ENCODE peak calls at places on chromosomes 3 and 15, in five cellular contexts. N is stromal cell of bone marrow, W is iris pigment epithelial cell, X is foreskin fibroblast, H is HTR-8/SVneo. V is an unnamed sample.

GRCh38 chr15:57920916-57921315 is 144.6 kb downstream of the ALDH1A2 start:
- DNase-seq in N (peak; percentile 36), X (no peak), W (peak; percentile 8), H (no peak), V (peak; percentile 1)

GRCh38 chr3:11567516-11568467 is 75.9 kb downstream of the VGLL4 start:
- DNase-seq in H (peak; percentile 79), N (peak; percentile 83), W (peak; percentile 75), X (peak; percentile 92), V (peak; percentile 95)

GRCh38 chr15:94493176-94493575 is 261.8 kb downstream of the MCTP2 start:
- DNase-seq in H (no peak), X (no peak), N (no peak), W (no peak), V (no peak)

GRCh38 chr15:93027413-93027812 is 61.6 kb downstream of the RGMA start:
- DNase-seq in N (no peak), H (no peak), X (no peak), W (no peak), V (no peak)

GRCh38 chr3:142489572-142490323 is 41.9 kb upstream of the XRN1 start:
- DNase-seq in H (no peak), W (peak; percentile 16), X (no peak), N (no peak), V (peak; percentile 41)

GRCh38 chr3:50190921-50191660 is at the start of gene GNAT1:
- DNase-seq in X (no peak), W (no peak), N (no peak), H (no peak), V (no peak)

GRCh38 chr3:4520013-4520881 is 27.1 kb downstream of the ITPR1 start:
- DNase-seq in W (no peak), N (no peak), X (no peak), H (no peak), V (no peak)

GRCh38 chr15:27894645-27895044 is 204.5 kb downstream of the OCA2 start:
- DNase-seq in N (no peak), H (no peak), W (no peak), X (no peak), V (no peak)

GRCh38 chr15:43105077-43105769 is 615 bp downstream of the UBR1 start:
- DNase-seq in H (no peak), W (peak; percentile 17), X (no peak), N (no peak), V (peak; percentile 23)

GRCh38 chr15:45690581-45691260 is 55.9 kb downstream of the SQOR start:
- DNase-seq in W (no peak), N (no peak), H (no peak), X (no peak), V (no peak)

GRCh38 chr3:152745677-152746076 is 89.3 kb upstream of the P2RY1 start:
- DNase-seq in W (no peak), X (no peak), N (no peak), H (no peak), V (no peak)

GRCh38 chr15:66698318-66698961 is 3.6 kb upstream of the SMAD6 start:
- DNase-seq in H (peak; percentile 72), N (peak; percentile 51), X (peak; percentile 66), W (peak; percentile 54), V (peak; percentile 79)

GRCh38 chr3:105415981-105416380 is 49.3 kb downstream of the ALCAM start:
- DNase-seq in X (no peak), W (peak; percentile 54), N (no peak), H (no peak), V (peak; percentile 52)

GRCh38 chr3:154851644-154852043 is 228.5 kb upstream of the MME start:
- DNase-seq in X (no peak), N (no peak), H (no peak), W (peak; percentile 3), V (no peak)

GRCh38 chr3:31709005-31709404 is 176.3 kb downstream of the STT3B start:
- DNase-seq in X (no peak), N (no peak), W (no peak), H (no peak), V (no peak)

GRCh38 chr3:66655673-66656072 is 154.9 kb upstream of the LRIG1 start:
- DNase-seq in H (no peak), N (no peak), W (no peak), X (no peak), V (no peak)

GRCh38 chr3:4421121-4421520 is 45.9 kb downstream of the SUMF1 start:
- DNase-seq in H (peak; percentile 22), N (peak; percentile 81), W (peak; percentile 83), X (peak; percentile 45), V (peak; percentile 93)

GRCh38 chr3:98657429-98657828 is 64.0 kb upstream of the CPOX start:
- DNase-seq in H (no peak), W (peak; percentile 25), N (no peak), X (no peak), V (peak; percentile 15)

GRCh38 chr3:100245932-100246331 is 14.9 kb upstream of the TBC1D23 start:
- DNase-seq in W (peak; percentile 79), H (no peak), N (no peak), X (peak; percentile 50), V (peak; percentile 69)

GRCh38 chr15:39542385-39543065 is 38.4 kb upstream of the THBS1 start:
- DNase-seq in H (no peak), W (no peak), N (no peak), X (no peak), V (no peak)

GRCh38 chr15:39438260-39438659 is 142.6 kb upstream of the THBS1 start:
- DNase-seq in W (no peak), X (no peak), H (no peak), N (no peak), V (no peak)

GRCh38 chr3:116815831-116816588 is 106.4 kb downstream of the TUSC7 start:
- DNase-seq in N (peak; percentile 4), W (peak; percentile 3), X (peak; percentile 24), H (no peak), V (peak; percentile 10)

GRCh38 chr3:182165234-182165633 is 453.5 kb downstream of the SOX2 start:
- DNase-seq in X (no peak), W (peak; percentile 10), N (no peak), H (no peak), V (no peak)

V was measured in ELR.